ENCODE peak calls at places on chromosomes 12 and 14, in seven cellular contexts. U is nephron progenitor cell, L is stomach, A is GM10248, F is GM20000, W is cardiac muscle cell, Y is transverse colon. S is an unnamed sample.

GRCh38 chr12:79420146-79420618 is 270.6 kb downstream of the PAWR start:
- DNase-seq in U (no peak), L (no peak), A (no peak), F (no peak), W (peak; percentile 64), Y (no peak), S (no peak)

GRCh38 chr12:126210448-126210847 is 1145.2 kb downstream of the AACS start:
- DNase-seq in U (no peak), L (no peak), A (no peak), F (no peak), W (no peak), Y (no peak), S (no peak)

GRCh38 chr14:70094106-70094505 is 94.6 kb downstream of the SLC8A3 start:
- DNase-seq in U (no peak), L (no peak), A (no peak), F (no peak), W (no peak), Y (no peak), S (no peak)

GRCh38 chr14:53954551-53955233 is 1.9 kb downstream of the BMP4 start:
- DNase-seq in U (peak; percentile 40), L (no peak), A (no peak), F (peak; percentile 50), W (peak; percentile 27), Y (no peak), S (no peak)

GRCh38 chr12:2624543-2625266 is 170.1 kb upstream of the FKBP4 start:
- DNase-seq in U (peak; percentile 45), L (no peak), A (no peak), F (no peak), W (peak; percentile 41), Y (no peak), S (no peak)

GRCh38 chr12:118645219-118645618 is 268.9 kb downstream of the SUDS3 start:
- DNase-seq in U (peak; percentile 86), L (no peak), A (no peak), F (no peak), W (peak; percentile 91), Y (no peak), S (no peak)

GRCh38 chr12:8018666-8019581 is 13.6 kb upstream of the FOXJ2 start:
- DNase-seq in U (peak; percentile 74), L (no peak), A (no peak), F (peak; percentile 41), W (peak; percentile 82), Y (no peak), S (no peak)

GRCh38 chr14:100782516-100783320 is 43.2 kb upstream of the MEG3 start:
- DNase-seq in U (no peak), L (no peak), A (no peak), F (no peak), W (no peak), Y (no peak), S (peak; percentile 20)

GRCh38 chr14:99333214-99333613 is 61.2 kb upstream of the BCL11B start:
- DNase-seq in U (no peak), L (no peak), A (no peak), F (no peak), W (no peak), Y (no peak), S (no peak)

GRCh38 chr12:28026701-28027100 is 54.2 kb upstream of the PTHLH start:
- DNase-seq in U (no peak), L (no peak), A (no peak), F (no peak), W (no peak), Y (no peak), S (no peak)

GRCh38 chr14:98984719-98985041 is 287.3 kb downstream of the BCL11B start:
- DNase-seq in U (no peak), L (peak; percentile 34), A (no peak), F (no peak), W (no peak), Y (peak; percentile 45), S (no peak)

GRCh38 chr14:76782115-76782884 is 21.0 kb downstream of the VASH1 start:
- DNase-seq in U (no peak), L (no peak), A (no peak), F (no peak), W (no peak), Y (no peak), S (peak; percentile 30)

GRCh38 chr12:122031342-122032216 is 9.9 kb downstream of the BCL7A start:
- DNase-seq in U (peak; percentile 76), L (peak; percentile 65), A (peak; percentile 70), F (peak; percentile 61), W (peak; percentile 49), Y (peak; percentile 59), S (no peak)

GRCh38 chr14:73503648-73504047 is 12.9 kb downstream of the RIOX1 start:
- DNase-seq in U (no peak), L (no peak), A (no peak), F (no peak), W (no peak), Y (no peak), S (no peak)

GRCh38 chr14:35367056-35367372 is 37.5 kb downstream of the NFKBIA start:
- DNase-seq in U (no peak), L (no peak), A (no peak), F (no peak), W (no peak), Y (no peak), S (no peak)

GRCh38 chr12:88556213-88556612 is 24.1 kb downstream of the KITLG start:
- DNase-seq in U (no peak), L (no peak), A (no peak), F (no peak), W (no peak), Y (no peak), S (no peak)

GRCh38 chr12:28427046-28427445 is 236.8 kb downstream of the CCDC91 start:
- DNase-seq in U (no peak), L (no peak), A (no peak), F (no peak), W (no peak), Y (no peak), S (no peak)

GRCh38 chr12:6947615-6948014 is 3.5 kb upstream of the PTPN6 start:
- DNase-seq in U (no peak), L (no peak), A (no peak), F (no peak), W (no peak), Y (no peak), S (no peak)

GRCh38 chr12:3568695-3569094 is 77.7 kb downstream of the PRMT8 start:
- DNase-seq in U (no peak), L (no peak), A (no peak), F (no peak), W (no peak), Y (no peak), S (no peak)

GRCh38 chr14:76257111-76257803 is 105.5 kb downstream of the GPATCH2L start:
- DNase-seq in U (no peak), L (no peak), A (no peak), F (no peak), W (no peak), Y (no peak), S (no peak)

GRCh38 chr12:115661103-115661502 is 616.4 kb downstream of the MED13L start:
- DNase-seq in U (no peak), L (peak; percentile 29), A (no peak), F (no peak), W (no peak), Y (no peak), S (no peak)

GRCh38 chr12:19223018-19223417 is 93.5 kb downstream of the PLEKHA5 start:
- DNase-seq in U (no peak), L (no peak), A (no peak), F (no peak), W (no peak), Y (no peak), S (no peak)
- TF ChIP-seq CTCF in U (no peak), L (no peak), A (no peak), F (no peak), W (peak; percentile 8), Y (no peak), S (peak; percentile 34)

GRCh38 chr14:52551205-52551604 is 1.1 kb downstream of the TXNDC16 start:
- DNase-seq in U (no peak), L (no peak), A (no peak), F (no peak), W (no peak), Y (no peak), S (no peak)

GRCh38 chr14:52552063-52552988 is at the start of the genes GPR137C and TXNDC16:
- DNase-seq in U (peak; percentile 99), L (peak; percentile 100), A (peak; percentile 98), F (peak; percentile 98), W (peak; percentile 100), Y (peak; percentile 100), S (peak; percentile 98)

GRCh38 chr14:52550661-52551060 is 1.6 kb downstream of the TXNDC16 start:
- DNase-seq in U (no peak), L (no peak), A (no peak), F (no peak), W (no peak), Y (no peak), S (no peak)

GRCh38 chr14:52553002-52553670 is 500 bp downstream of the GPR137C start:
- DNase-seq in U (peak; percentile 64), L (peak; percentile 39), A (peak; percentile 47), F (peak; percentile 61), W (peak; percentile 68), Y (peak; percentile 35), S (peak; percentile 69)

GRCh38 chr14:52551696-52552062 is 626 bp downstream of the TXNDC16 start:
- DNase-seq in U (no peak), L (no peak), A (peak; percentile 10), F (peak; percentile 14), W (peak; percentile 42), Y (no peak), S (no peak)
- TF ChIP-seq CTCF in U (no peak), L (no peak), A (peak; percentile 40), F (no peak), W (peak; percentile 48), Y (peak; percentile 5), S (no peak)

DNA sequence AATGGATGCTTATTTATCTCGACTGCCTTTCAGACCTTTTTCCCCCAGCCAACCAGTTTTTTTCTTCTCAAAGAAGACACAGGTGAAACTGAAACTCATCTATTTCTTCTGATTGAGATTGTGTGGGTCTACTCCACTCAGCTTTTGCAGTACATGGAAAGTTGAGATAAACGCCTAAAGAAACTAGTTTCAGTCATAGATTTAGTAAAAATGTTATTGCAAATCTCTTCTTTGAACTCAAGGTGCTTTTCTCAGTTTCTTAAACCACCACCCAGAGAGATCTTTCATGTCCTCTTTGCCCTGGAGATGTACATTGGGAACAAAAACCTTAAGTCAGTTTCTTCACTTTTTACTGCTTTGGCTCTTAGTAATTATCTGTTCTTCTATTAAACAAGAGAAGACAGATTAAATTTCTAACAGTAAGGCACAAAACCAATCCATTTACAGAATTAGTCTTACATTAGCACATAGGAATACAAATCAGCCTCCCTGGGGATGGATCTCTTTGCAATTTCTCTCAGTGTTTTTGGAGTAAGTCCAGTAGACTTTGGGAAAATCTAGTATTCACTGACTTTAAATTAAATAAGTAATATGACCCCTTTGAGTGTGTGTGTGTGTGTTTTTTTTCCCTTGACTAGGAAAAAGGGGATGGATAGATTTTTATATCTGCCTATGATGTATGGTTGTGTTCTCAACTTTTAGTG is 11.6 kb downstream of the FBXW8 start:
- DNase-seq in U (no peak), L (no peak), A (peak; percentile 39), F (peak; percentile 29), W (no peak), Y (no peak), S (no peak)
- TF ChIP-seq CTCF in U (no peak), L (no peak), A (no peak), F (no peak), W (no peak), Y (no peak), S (no peak)

DNA sequence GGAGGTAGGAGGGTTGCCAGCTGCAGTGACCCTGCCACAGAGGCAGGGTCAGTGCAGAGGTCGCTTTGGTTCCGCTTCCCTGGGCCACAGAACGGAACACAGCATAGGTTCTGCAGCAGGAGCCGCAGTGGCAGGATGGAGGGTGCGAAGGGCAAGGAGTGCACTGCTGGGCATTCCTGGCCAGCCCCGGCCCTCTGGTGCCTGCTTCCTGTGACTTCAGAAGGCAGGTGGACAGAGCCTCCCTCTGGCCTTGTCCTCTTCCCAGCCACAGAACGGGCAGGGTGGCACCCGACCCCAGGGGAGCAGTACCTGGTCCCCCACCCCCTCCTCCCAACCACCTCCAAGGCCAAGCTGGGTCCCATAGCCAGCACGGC is 37.7 kb downstream of the SLC8B1 start:
- DNase-seq in U (no peak), L (no peak), A (no peak), F (no peak), W (no peak), Y (no peak), S (no peak)
- TF ChIP-seq CTCF in U (no peak), L (no peak), A (no peak), F (no peak), W (no peak), Y (no peak), S (no peak)